ENCODE peak calls at places on chromosome 16, in seven cellular contexts. One of them, this sample, is unnamed.

GRCh38 chr16:53666816-53667415 is 36.7 kb downstream of the RPGRIP1L start:
- DNase-seq in mesothelial cell of epicardium: no peak
- DNase-seq in fibroblast of lung: no peak
- DNase-seq in transverse colon: no peak
- DNase-seq in OCI-LY7: no peak
- DNase-seq in colonic mucosa: no peak
- DNase-seq in sigmoid colon: no peak
- DNase-seq in this sample: no peak

GRCh38 chr16:86490859-86491642 is 19.3 kb upstream of the FOXF1 start:
- DNase-seq in fibroblast of lung: no peak
- DNase-seq in sigmoid colon: peak
- DNase-seq in OCI-LY7: no peak
- DNase-seq in transverse colon: no peak
- DNase-seq in colonic mucosa: no peak
- DNase-seq in mesothelial cell of epicardium: no peak
- DNase-seq in this sample: no peak

GRCh38 chr16:65111306-65111705 is 10.6 kb downstream of the CDH11 start:
- DNase-seq in mesothelial cell of epicardium: no peak
- DNase-seq in OCI-LY7: no peak
- DNase-seq in colonic mucosa: peak
- DNase-seq in sigmoid colon: no peak
- DNase-seq in transverse colon: peak
- DNase-seq in fibroblast of lung: no peak
- DNase-seq in this sample: no peak

GRCh38 chr16:82987767-82988166 is 361.0 kb downstream of the CDH13 start:
- DNase-seq in transverse colon: no peak
- DNase-seq in colonic mucosa: no peak
- DNase-seq in mesothelial cell of epicardium: no peak
- DNase-seq in OCI-LY7: no peak
- DNase-seq in fibroblast of lung: no peak
- DNase-seq in sigmoid colon: no peak
- DNase-seq in this sample: no peak

GRCh38 chr16:67910162-67910561 is 17.1 kb downstream of the PSKH1 start:
- DNase-seq in mesothelial cell of epicardium: no peak
- DNase-seq in fibroblast of lung: peak
- DNase-seq in colonic mucosa: no peak
- DNase-seq in transverse colon: no peak
- DNase-seq in OCI-LY7: peak
- DNase-seq in sigmoid colon: no peak
- DNase-seq in this sample: no peak

GRCh38 chr16:69123894-69124293 is 8.5 kb downstream of the CHTF8 start:
- DNase-seq in mesothelial cell of epicardium: peak
- DNase-seq in sigmoid colon: no peak
- DNase-seq in colonic mucosa: peak
- DNase-seq in OCI-LY7: peak
- DNase-seq in transverse colon: peak
- DNase-seq in fibroblast of lung: peak
- DNase-seq in this sample: no peak

GRCh38 chr16:5011637-5012036 is 22.1 kb downstream of the NAGPA start:
- DNase-seq in mesothelial cell of epicardium: no peak
- DNase-seq in OCI-LY7: no peak
- DNase-seq in sigmoid colon: no peak
- DNase-seq in fibroblast of lung: no peak
- DNase-seq in transverse colon: no peak
- DNase-seq in colonic mucosa: no peak
- DNase-seq in this sample: no peak

GRCh38 chr16:11418506-11418905 is 73.2 kb downstream of the RMI2 start:
- DNase-seq in fibroblast of lung: no peak
- DNase-seq in OCI-LY7: no peak
- DNase-seq in sigmoid colon: no peak
- DNase-seq in colonic mucosa: no peak
- DNase-seq in mesothelial cell of epicardium: no peak
- DNase-seq in transverse colon: no peak
- DNase-seq in this sample: no peak

GRCh38 chr16:30006095-30006473 is 4.7 kb downstream of the DOC2A start:
- DNase-seq in OCI-LY7: no peak
- DNase-seq in mesothelial cell of epicardium: no peak
- DNase-seq in fibroblast of lung: no peak
- DNase-seq in sigmoid colon: no peak
- DNase-seq in transverse colon: no peak
- DNase-seq in colonic mucosa: no peak
- DNase-seq in this sample: no peak

GRCh38 chr16:18803569-18804462 is 2.5 kb upstream of the ARL6IP1 start:
- DNase-seq in OCI-LY7: peak
- DNase-seq in sigmoid colon: no peak
- DNase-seq in fibroblast of lung: no peak
- DNase-seq in transverse colon: no peak
- DNase-seq in colonic mucosa: no peak
- DNase-seq in mesothelial cell of epicardium: no peak
- DNase-seq in this sample: no peak

GRCh38 chr16:3971261-3971660 is 90.7 kb upstream of the CREBBP start:
- DNase-seq in mesothelial cell of epicardium: no peak
- DNase-seq in transverse colon: no peak
- DNase-seq in sigmoid colon: no peak
- DNase-seq in fibroblast of lung: peak
- DNase-seq in OCI-LY7: no peak
- DNase-seq in colonic mucosa: no peak
- DNase-seq in this sample: no peak

GRCh38 chr16:10536814-10537389 is 43.5 kb downstream of the EMP2 start:
- DNase-seq in sigmoid colon: no peak
- DNase-seq in OCI-LY7: no peak
- DNase-seq in fibroblast of lung: no peak
- DNase-seq in mesothelial cell of epicardium: no peak
- DNase-seq in colonic mucosa: no peak
- DNase-seq in transverse colon: no peak
- DNase-seq in this sample: no peak

GRCh38 chr16:685967-686366 is 1.8 kb upstream of the JMJD8 start:
- DNase-seq in sigmoid colon: no peak
- DNase-seq in OCI-LY7: no peak
- DNase-seq in mesothelial cell of epicardium: no peak
- DNase-seq in fibroblast of lung: peak
- DNase-seq in colonic mucosa: peak
- DNase-seq in transverse colon: peak
- DNase-seq in this sample: no peak

GRCh38 chr16:50742521-50743150 is 750 bp downstream of the CYLD start:
- DNase-seq in colonic mucosa: peak
- DNase-seq in OCI-LY7: peak
- DNase-seq in fibroblast of lung: peak
- DNase-seq in transverse colon: peak
- DNase-seq in sigmoid colon: no peak
- DNase-seq in mesothelial cell of epicardium: no peak
- DNase-seq in this sample: peak

GRCh38 chr16:11682655-11683096 is 14.4 kb downstream of the SNN start:
- DNase-seq in OCI-LY7: no peak
- DNase-seq in mesothelial cell of epicardium: no peak
- DNase-seq in sigmoid colon: peak
- DNase-seq in colonic mucosa: no peak
- DNase-seq in fibroblast of lung: peak
- DNase-seq in transverse colon: no peak
- DNase-seq in this sample: no peak

GRCh38 chr16:50845296-50845695 is 103.4 kb downstream of the CYLD start:
- DNase-seq in colonic mucosa: no peak
- DNase-seq in transverse colon: no peak
- DNase-seq in OCI-LY7: no peak
- DNase-seq in mesothelial cell of epicardium: no peak
- DNase-seq in sigmoid colon: no peak
- DNase-seq in fibroblast of lung: no peak
- DNase-seq in this sample: no peak

GRCh38 chr16:66335704-66336329 is 30.7 kb upstream of the CDH5 start:
- DNase-seq in OCI-LY7: no peak
- DNase-seq in colonic mucosa: no peak
- DNase-seq in mesothelial cell of epicardium: peak
- DNase-seq in transverse colon: peak
- DNase-seq in sigmoid colon: no peak
- DNase-seq in fibroblast of lung: peak
- DNase-seq in this sample: no peak

GRCh38 chr16:65954446-65954845 is 412.0 kb upstream of the CDH5 start:
- DNase-seq in sigmoid colon: no peak
- DNase-seq in transverse colon: no peak
- DNase-seq in fibroblast of lung: no peak
- DNase-seq in colonic mucosa: no peak
- DNase-seq in OCI-LY7: no peak
- DNase-seq in mesothelial cell of epicardium: no peak
- DNase-seq in this sample: no peak

DNA sequence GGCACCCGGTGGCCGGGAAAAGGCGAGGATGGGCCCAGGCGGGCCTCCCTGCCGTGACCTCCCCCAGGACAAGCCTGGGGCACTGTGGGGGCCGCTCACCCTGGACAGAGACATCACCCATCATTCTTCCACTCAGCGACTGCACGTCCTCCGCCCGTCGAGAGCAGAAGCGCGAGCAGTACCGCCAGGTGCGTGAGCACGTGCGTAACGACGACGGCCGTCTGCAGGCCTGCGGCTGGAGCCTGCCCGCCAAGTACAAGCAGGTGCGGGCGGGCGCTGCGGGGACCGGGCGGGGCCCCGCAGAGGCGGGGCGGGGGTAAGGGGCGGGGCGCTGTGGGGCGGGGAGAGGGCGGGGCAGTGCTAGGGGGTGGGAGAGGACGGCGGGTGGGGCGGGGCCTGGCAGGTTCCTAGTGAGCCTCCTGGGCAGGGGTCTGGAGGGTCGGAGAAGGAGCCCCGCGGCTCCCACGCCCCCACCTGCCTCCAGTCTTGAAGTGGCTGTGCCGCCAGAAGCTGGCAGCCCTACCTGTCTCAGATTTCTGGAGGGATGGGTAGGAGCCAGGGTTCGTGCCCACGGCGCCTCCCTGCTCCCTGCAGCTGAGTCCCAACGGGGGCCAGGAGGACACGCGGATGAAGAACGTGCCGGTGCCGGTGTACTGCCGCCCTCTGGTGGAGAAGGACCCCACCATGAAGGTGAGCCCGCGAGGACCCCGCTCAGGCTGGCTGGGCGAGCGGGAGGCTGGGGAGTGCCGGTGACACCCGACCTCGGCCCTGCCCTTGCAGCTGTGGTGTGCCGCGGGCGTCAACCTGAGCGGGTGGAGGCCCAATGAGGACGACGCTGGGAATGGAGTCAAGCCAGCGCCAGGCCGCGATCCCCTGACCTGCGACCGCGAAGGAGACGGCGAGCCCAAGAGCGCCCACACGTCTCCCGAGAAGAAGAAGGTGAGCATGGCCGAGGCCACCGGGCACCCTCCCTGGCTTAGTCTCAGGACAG is 7.5 kb downstream of the NME3 start:
- DNase-seq in OCI-LY7: peak
- DNase-seq in transverse colon: no peak
- DNase-seq in mesothelial cell of epicardium: peak
- DNase-seq in colonic mucosa: no peak
- DNase-seq in sigmoid colon: no peak
- DNase-seq in fibroblast of lung: peak
- DNase-seq in this sample: no peak
- TF ChIP-seq CTCF in OCI-LY7: peak
- TF ChIP-seq CTCF in transverse colon: peak
- TF ChIP-seq CTCF in mesothelial cell of epicardium: peak
- TF ChIP-seq CTCF in colonic mucosa: no peak
- TF ChIP-seq CTCF in sigmoid colon: no peak
- TF ChIP-seq CTCF in fibroblast of lung: peak
- TF ChIP-seq CTCF in this sample: peak

DNA sequence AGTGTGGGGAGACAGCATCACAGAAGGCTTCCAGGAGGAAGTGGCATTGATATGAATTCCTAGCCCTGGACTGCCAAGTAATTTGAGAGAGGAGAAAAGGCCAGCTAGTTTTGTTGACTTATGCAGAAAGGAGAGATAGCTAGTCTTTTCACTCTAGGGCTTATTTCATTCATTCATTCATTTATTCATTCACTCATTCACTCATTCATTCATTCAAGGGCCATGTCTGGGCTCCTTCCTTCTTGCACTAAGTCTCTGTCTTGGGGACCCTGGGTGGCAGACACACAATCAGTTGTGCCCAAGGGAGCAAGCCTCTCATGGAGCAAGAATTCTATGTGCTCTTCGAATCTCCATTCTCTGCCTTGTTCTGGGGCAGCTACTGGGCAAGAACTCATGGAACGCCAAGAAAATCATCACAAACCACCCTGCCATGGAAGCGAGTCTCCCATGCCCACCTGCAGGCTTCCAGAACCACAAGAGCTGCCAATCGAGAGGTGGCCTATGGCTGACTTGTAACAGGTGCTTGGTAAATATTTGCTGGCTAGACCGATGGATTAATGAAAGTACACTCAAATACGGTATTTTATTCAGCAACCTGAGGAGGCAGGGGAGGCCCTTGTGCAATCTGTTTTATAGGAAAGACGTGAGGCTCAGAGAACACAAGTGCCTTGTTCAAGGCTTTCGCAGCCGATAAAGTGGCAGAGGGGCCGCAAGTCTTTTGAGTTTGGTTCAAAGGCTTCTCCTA is 223.6 kb downstream of the XYLT1 start:
- DNase-seq in mesothelial cell of epicardium: no peak
- DNase-seq in fibroblast of lung: no peak
- DNase-seq in transverse colon: no peak
- DNase-seq in sigmoid colon: no peak
- DNase-seq in colonic mucosa: no peak
- DNase-seq in OCI-LY7: no peak
- DNase-seq in this sample: no peak
- TF ChIP-seq CTCF in mesothelial cell of epicardium: no peak
- TF ChIP-seq CTCF in fibroblast of lung: no peak
- TF ChIP-seq CTCF in transverse colon: no peak
- TF ChIP-seq CTCF in sigmoid colon: no peak
- TF ChIP-seq CTCF in colonic mucosa: no peak
- TF ChIP-seq CTCF in OCI-LY7: no peak
- TF ChIP-seq CTCF in this sample: no peak

DNA sequence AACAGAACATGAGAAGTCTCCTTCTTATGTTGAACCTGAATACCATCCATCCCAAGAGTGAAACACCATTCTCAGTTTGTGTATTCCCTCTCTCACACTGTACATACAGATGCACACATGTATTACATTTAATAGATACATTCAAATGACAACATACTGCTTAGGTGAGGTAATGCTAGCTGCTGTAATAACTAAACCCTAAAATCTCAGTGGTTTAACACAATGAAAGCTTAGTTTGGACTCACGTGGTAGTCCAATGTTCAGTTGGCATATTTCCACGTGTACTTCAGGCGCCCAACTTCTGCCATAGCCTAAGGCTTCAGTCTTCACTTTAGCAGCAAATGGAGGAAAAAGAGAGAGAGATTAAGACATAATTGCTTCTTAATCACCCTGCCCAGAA is 351.1 kb upstream of the PMFBP1 start:
- DNase-seq in sigmoid colon: no peak
- DNase-seq in OCI-LY7: no peak
- DNase-seq in transverse colon: no peak
- DNase-seq in fibroblast of lung: no peak
- DNase-seq in colonic mucosa: no peak
- DNase-seq in mesothelial cell of epicardium: no peak
- DNase-seq in this sample: no peak
- TF ChIP-seq CTCF in sigmoid colon: no peak
- TF ChIP-seq CTCF in OCI-LY7: no peak
- TF ChIP-seq CTCF in transverse colon: no peak
- TF ChIP-seq CTCF in fibroblast of lung: no peak
- TF ChIP-seq CTCF in colonic mucosa: no peak
- TF ChIP-seq CTCF in mesothelial cell of epicardium: no peak
- TF ChIP-seq CTCF in this sample: no peak

GRCh38 chr16:81158964-81159363 is 62.8 kb upstream of the GCSH start:
- DNase-seq in OCI-LY7: no peak
- DNase-seq in fibroblast of lung: no peak
- DNase-seq in mesothelial cell of epicardium: no peak
- DNase-seq in sigmoid colon: no peak
- DNase-seq in transverse colon: no peak
- DNase-seq in colonic mucosa: no peak
- DNase-seq in this sample: no peak

GRCh38 chr16:81151648-81152047 is 55.5 kb upstream of the GCSH start:
- DNase-seq in mesothelial cell of epicardium: no peak
- DNase-seq in sigmoid colon: no peak
- DNase-seq in transverse colon: no peak
- DNase-seq in OCI-LY7: no peak
- DNase-seq in fibroblast of lung: no peak
- DNase-seq in colonic mucosa: no peak
- DNase-seq in this sample: no peak

GRCh38 chr16:81155769-81156168 is 59.6 kb upstream of the GCSH start:
- DNase-seq in OCI-LY7: peak
- DNase-seq in mesothelial cell of epicardium: no peak
- DNase-seq in colonic mucosa: no peak
- DNase-seq in fibroblast of lung: no peak
- DNase-seq in sigmoid colon: no peak
- DNase-seq in transverse colon: no peak
- DNase-seq in this sample: no peak
- TF ChIP-seq CTCF in OCI-LY7: peak
- TF ChIP-seq CTCF in mesothelial cell of epicardium: no peak
- TF ChIP-seq CTCF in colonic mucosa: no peak
- TF ChIP-seq CTCF in fibroblast of lung: no peak
- TF ChIP-seq CTCF in sigmoid colon: no peak
- TF ChIP-seq CTCF in transverse colon: no peak
- TF ChIP-seq CTCF in this sample: no peak

This sample was measured in progenitor cell of endocrine pancreas.